ENCODE peak calls at places on chromosome 15, in ten cellular contexts. T is lung; K is cardiac muscle cell; G is endodermal cell; R is tibial artery; P is CD8-positive, alpha-beta T cell; W is fibroblast of lung; B is breast epithelium; J is sigmoid colon; N is ovary. Q is an unnamed sample. For H3K4me1, the result is how much of the 10 kb centered on the place peaks cover.

GRCh38 chr15:31483053-31483923 is 156.7 kb downstream of the KLF13 start:
- DNase-seq in P (peak), J (no peak), N (peak), G (peak), B (no peak), T (no peak), R (peak), K (peak), W (no peak), Q (no peak)

GRCh38 chr15:80563372-80563997 is 131.6 kb upstream of the ABHD17C start:
- DNase-seq in G (no peak), R (no peak), K (no peak), P (no peak), N (no peak), W (no peak), B (no peak), T (peak), J (peak), Q (no peak)

GRCh38 chr15:85340852-85341251 is 39.6 kb upstream of the AKAP13 start:
- DNase-seq in R (no peak), N (no peak), B (no peak), J (no peak), T (no peak), G (no peak), W (no peak), K (no peak), P (no peak), Q (no peak)

GRCh38 chr15:92001307-92001706 is 147.8 kb downstream of the SLCO3A1 start:
- DNase-seq in P (no peak), N (no peak), T (no peak), J (no peak), K (no peak), B (no peak), R (no peak), G (peak), W (no peak), Q (no peak)

GRCh38 chr15:76898102-76898501 is 7.0 kb downstream of the SCAPER start:
- DNase-seq in G (no peak), T (no peak), P (no peak), W (no peak), K (no peak), B (no peak), N (no peak), J (no peak), R (no peak), Q (no peak)

GRCh38 chr15:84917452-84917851 is 33.0 kb downstream of the SLC28A1 start:
- DNase-seq in G (no peak), T (no peak), R (no peak), K (no peak), P (no peak), B (no peak), J (no peak), W (no peak), N (no peak), Q (no peak)

GRCh38 chr15:59501531-59502113 is 63.6 kb downstream of the FAM81A start:
- DNase-seq in P (no peak), B (no peak), R (no peak), K (peak), J (no peak), G (peak), W (peak), T (no peak), N (no peak), Q (peak)

GRCh38 chr15:50697109-50697797 is 10.7 kb upstream of the TRPM7 start:
- DNase-seq in N (no peak), T (no peak), G (no peak), P (no peak), J (no peak), B (no peak), R (no peak), W (peak), K (no peak), Q (no peak)

GRCh38 chr15:31034152-31034551 is 42.7 kb upstream of the MTMR10 start:
- DNase-seq in P (no peak), K (no peak), G (no peak), J (no peak), N (no peak), B (no peak), T (no peak), R (no peak), W (no peak), Q (no peak)

GRCh38 chr15:27271258-27271657 is 300.3 kb downstream of the GABRG3 start:
- DNase-seq in K (no peak), G (no peak), W (no peak), R (no peak), B (no peak), P (no peak), T (no peak), J (no peak), N (no peak), Q (no peak)

GRCh38 chr15:57041416-57041815 is 123.0 kb downstream of the TCF12 start:
- DNase-seq in W (no peak), P (no peak), T (no peak), K (no peak), J (no peak), R (no peak), N (no peak), G (no peak), B (no peak), Q (no peak)

GRCh38 chr15:49842331-49842730 is 221.5 kb downstream of the DTWD1 start:
- DNase-seq in J (no peak), W (no peak), T (no peak), G (no peak), R (no peak), P (no peak), B (no peak), K (no peak), N (no peak), Q (no peak)

GRCh38 chr15:38304486-38304885 is 51.9 kb downstream of the SPRED1 start:
- DNase-seq in B (no peak), N (no peak), T (no peak), G (no peak), W (no peak), K (no peak), J (no peak), P (no peak), R (no peak), Q (no peak)

GRCh38 chr15:38297623-38298388 is 45.2 kb downstream of the SPRED1 start:
- DNase-seq in R (no peak), P (no peak), W (peak), G (no peak), N (no peak), J (no peak), T (no peak), K (no peak), B (no peak), Q (no peak)

GRCh38 chr15:38299216-38299615 is 46.6 kb downstream of the SPRED1 start:
- DNase-seq in T (no peak), W (peak), P (no peak), J (no peak), B (no peak), K (no peak), G (no peak), R (no peak), N (no peak), Q (no peak)

DNA sequence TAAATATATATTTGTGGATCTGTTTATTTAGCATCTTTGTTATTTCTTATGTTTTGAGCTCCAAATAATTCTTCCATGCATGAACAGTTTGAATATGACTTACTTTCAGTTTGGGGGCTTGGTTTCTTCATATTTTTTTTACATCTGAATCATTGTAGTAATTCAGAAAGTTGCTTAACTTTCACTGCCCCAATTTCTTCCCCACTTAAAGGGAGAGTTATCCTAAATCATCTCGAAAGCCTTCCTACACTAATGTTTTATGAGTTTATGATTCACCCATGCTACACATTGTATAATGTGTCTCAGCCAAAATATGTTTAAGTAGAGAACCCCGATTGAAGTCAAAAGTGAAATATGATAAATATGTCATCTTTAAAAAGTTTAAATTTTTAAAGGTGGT is 47.8 kb downstream of the SPRED1 start:
- DNase-seq in G (no peak), N (no peak), T (no peak), W (no peak), B (no peak), P (no peak), K (no peak), R (no peak), J (no peak), Q (no peak)
- H3K4me3 ChIP-seq in G (no peak), N (no peak), T (no peak), W (no peak), B (no peak), P (no peak), K (no peak), R (no peak), J (no peak), Q (no peak)

GRCh38 chr15:69107025-69107620 is 53.3 kb upstream of the GLCE start:
- DNase-seq in G (no peak), P (no peak), J (no peak), W (no peak), K (no peak), T (no peak), B (no peak), N (no peak), R (no peak), Q (no peak)
- H3K4me1 ChIP-seq in G (under half), P (under half), J (under half), W (under half), K (under half), T (under half), B (under half), N (under half), R (under half), Q (under half)

GRCh38 chr15:99155961-99156443 is 51.1 kb downstream of the SYNM start:
- DNase-seq in R (no peak), P (no peak), G (peak), B (no peak), N (no peak), T (no peak), K (no peak), J (no peak), W (peak), Q (no peak)
- H3K27ac ChIP-seq in R (no peak), P (no peak), G (no peak), B (no peak), N (no peak), T (no peak), K (no peak), J (no peak), W (peak), Q (no peak)

GRCh38 chr15:63818191-63818590 is 15.6 kb downstream of the HERC1 start:
- DNase-seq in T (no peak), K (peak), N (no peak), P (no peak), B (no peak), G (no peak), W (peak), R (no peak), J (no peak), Q (no peak)
- H3K4me3 ChIP-seq in T (no peak), K (no peak), N (no peak), P (no peak), B (no peak), G (no peak), W (no peak), R (no peak), J (no peak), Q (no peak)

Q was measured in iPS DF 6.9.